ENCODE peak calls at places on chromosome 21, in five cellular contexts. Z is kidney, R is hepatocyte, A is mammary epithelial cell, L is MM.1S. Y is an unnamed sample.
A peak's percentile ranks its signal among the peaks of the same experiment; 100 is the strongest.

GRCh38 chr21:29078884-29079765 is 5.7 kb upstream of the CCT8 start:
- DNase-seq in Z (no peak), R (no peak), A (no peak), L (peak; percentile 71), Y (no peak)

GRCh38 chr21:30044447-30045064 is 104.8 kb upstream of the GRIK1 start:
- DNase-seq in Z (no peak), R (peak; percentile 50), A (peak; percentile 9), L (peak; percentile 23), Y (peak; percentile 25)

GRCh38 chr21:43834146-43834905 is 30.7 kb upstream of the AGPAT3 start:
- DNase-seq in Z (peak; percentile 78), R (no peak), A (no peak), L (no peak), Y (no peak)

GRCh38 chr21:25370311-25370744 is 237.0 kb downstream of the MRPL39 start:
- DNase-seq in Z (no peak), R (peak; percentile 31), A (peak; percentile 9), L (no peak), Y (peak; percentile 98)

GRCh38 chr21:28932717-28933116 is 60.0 kb downstream of the LTN1 start:
- DNase-seq in Z (no peak), R (no peak), A (no peak), L (no peak), Y (no peak)

GRCh38 chr21:45022736-45023135 is 51.6 kb upstream of the ADARB1 start:
- DNase-seq in Z (no peak), R (no peak), A (no peak), L (no peak), Y (no peak)

GRCh38 chr21:33014331-33014730 is 11.4 kb upstream of the OLIG2 start:
- DNase-seq in Z (no peak), R (no peak), A (no peak), L (no peak), Y (no peak)

GRCh38 chr21:21807598-21807903 is 809.3 kb downstream of the NCAM2 start:
- DNase-seq in Z (no peak), R (no peak), A (no peak), L (no peak), Y (no peak)

GRCh38 chr21:44954281-44954771 is 14.5 kb downstream of the SLX9 start:
- DNase-seq in Z (peak; percentile 71), R (no peak), A (no peak), L (no peak), Y (no peak)

GRCh38 chr21:33924766-33925100 is 9.1 kb upstream of the ATP5PO start:
- DNase-seq in Z (peak; percentile 80), R (no peak), A (peak; percentile 16), L (no peak), Y (no peak)

GRCh38 chr21:28138272-28138671 is 854.4 kb downstream of the LTN1 start:
- DNase-seq in Z (no peak), R (no peak), A (no peak), L (no peak), Y (peak; percentile 3)

GRCh38 chr21:36466061-36466511 is 13.8 kb downstream of the CLDN14 start:
- DNase-seq in Z (no peak), R (no peak), A (no peak), L (no peak), Y (no peak)

GRCh38 chr21:28235169-28235892 is 757.3 kb downstream of the LTN1 start:
- DNase-seq in Z (no peak), R (no peak), A (no peak), L (no peak), Y (no peak)

GRCh38 chr21:28928578-28929124 is 64.0 kb downstream of the LTN1 start:
- DNase-seq in Z (no peak), R (no peak), A (peak; percentile 7), L (no peak), Y (no peak)

GRCh38 chr21:33834801-33835500 is 80.7 kb downstream of the ATP5PO start:
- DNase-seq in Z (no peak), R (no peak), A (no peak), L (no peak), Y (peak; percentile 27)

GRCh38 chr21:15301736-15302135 is 236.9 kb upstream of the NRIP1 start:
- DNase-seq in Z (no peak), R (no peak), A (peak; percentile 40), L (no peak), Y (peak; percentile 18)

GRCh38 chr21:36705679-36706481 is 7.0 kb downstream of the SIM2 start:
- DNase-seq in Z (no peak), R (no peak), A (no peak), L (no peak), Y (no peak)

GRCh38 chr21:44547656-44548331 is 3.5 kb downstream of the KRTAP10-2 start:
- DNase-seq in Z (no peak), R (no peak), A (no peak), L (no peak), Y (no peak)

GRCh38 chr21:33402011-33402979 is 918 bp upstream of the IFNGR2 start:
- DNase-seq in Z (peak; percentile 90), R (peak; percentile 78), A (peak; percentile 82), L (no peak), Y (peak; percentile 43)

GRCh38 chr21:38170283-38170682 is 86.5 kb upstream of the KCNJ15 start:
- DNase-seq in Z (no peak), R (peak; percentile 26), A (peak; percentile 43), L (peak; percentile 25), Y (peak; percentile 17)

GRCh38 chr21:38167345-38167744 is 89.4 kb upstream of the KCNJ15 start:
- DNase-seq in Z (no peak), R (no peak), A (no peak), L (no peak), Y (no peak)

GRCh38 chr21:38175321-38175720 is 81.5 kb upstream of the KCNJ15 start:
- DNase-seq in Z (no peak), R (no peak), A (no peak), L (no peak), Y (no peak)

GRCh38 chr21:38171723-38172344 is 85.0 kb upstream of the KCNJ15 start:
- DNase-seq in Z (no peak), R (peak; percentile 35), A (no peak), L (no peak), Y (peak; percentile 45)

GRCh38 chr21:38170705-38171682 is 85.8 kb upstream of the KCNJ15 start:
- DNase-seq in Z (no peak), R (no peak), A (no peak), L (no peak), Y (no peak)
- TF ChIP-seq CTCF in Z (no peak), R (peak; percentile 22), A (no peak), L (no peak), Y (peak; percentile 52)

GRCh38 chr21:42222386-42222785 is 3.4 kb downstream of the ABCG1 start:
- DNase-seq in Z (no peak), R (no peak), A (no peak), L (no peak), Y (no peak)
- H3K27ac ChIP-seq in Z (no peak overlapping the region), R (no peak overlapping the region), A (peak overlapping the region; percentile 48), L (no peak overlapping the region), Y (peak overlapping the region; percentile 59)

GRCh38 chr21:35046223-35046690 is 2.8 kb downstream of the RUNX1 start:
- DNase-seq in Z (no peak), R (no peak), A (no peak), L (no peak), Y (no peak)
- H3K4me3 ChIP-seq in Z (no peak overlapping the region), R (no peak overlapping the region), A (no peak overlapping the region), L (no peak overlapping the region), Y (no peak overlapping the region)

GRCh38 chr21:24014381-24014780 is 1592.9 kb downstream of the MRPL39 start:
- DNase-seq in Z (no peak), R (no peak), A (no peak), L (no peak), Y (no peak)
- TF ChIP-seq CTCF in Z (no peak), R (no peak), A (peak; percentile 25), L (peak; percentile 43), Y (peak; percentile 5)

GRCh38 chr21:31075844-31076243 is 37.6 kb upstream of the KRTAP19-8 start:
- DNase-seq in Z (no peak), R (no peak), A (no peak), L (no peak), Y (no peak)

GRCh38 chr21:31072486-31072885 is 34.2 kb upstream of the KRTAP19-8 start:
- DNase-seq in Z (no peak), R (no peak), A (no peak), L (no peak), Y (no peak)

GRCh38 chr21:31078796-31079195 is 40.5 kb upstream of the KRTAP19-8 start:
- DNase-seq in Z (no peak), R (no peak), A (no peak), L (no peak), Y (peak; percentile 29)

DNA sequence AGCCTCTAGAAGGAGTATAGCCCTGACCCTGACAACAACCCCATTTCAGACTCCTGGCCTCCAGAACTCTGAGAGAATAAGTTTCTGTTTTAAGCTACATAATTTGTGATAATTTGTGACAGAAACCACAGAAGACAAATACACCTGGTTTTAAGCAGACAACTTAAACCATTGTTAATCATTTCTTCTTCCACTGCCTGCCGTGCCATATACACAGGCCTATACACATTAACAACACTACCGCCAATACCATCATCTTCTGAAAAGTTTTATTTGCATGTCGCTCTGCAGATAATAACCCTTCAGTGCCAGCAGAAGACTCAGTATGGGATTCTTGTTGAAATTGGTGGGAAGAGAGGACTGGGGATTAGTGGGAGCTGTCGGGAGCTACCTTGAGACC is 39.9 kb upstream of the KRTAP19-8 start:
- DNase-seq in Z (no peak), R (no peak), A (no peak), L (no peak), Y (no peak)
- H3K27ac ChIP-seq in Z (no peak overlapping the region), R (no peak overlapping the region), A (no peak overlapping the region), L (no peak overlapping the region), Y (no peak overlapping the region)

GRCh38 chr21:31888936-31889371 is 16.1 kb downstream of the HUNK start:
- DNase-seq in Z (no peak), R (peak; percentile 58), A (no peak), L (no peak), Y (no peak)
- H3K4me3 ChIP-seq in Z (no peak overlapping the region), R (no peak overlapping the region), A (no peak overlapping the region), L (no peak overlapping the region), Y (no peak overlapping the region)

DNA sequence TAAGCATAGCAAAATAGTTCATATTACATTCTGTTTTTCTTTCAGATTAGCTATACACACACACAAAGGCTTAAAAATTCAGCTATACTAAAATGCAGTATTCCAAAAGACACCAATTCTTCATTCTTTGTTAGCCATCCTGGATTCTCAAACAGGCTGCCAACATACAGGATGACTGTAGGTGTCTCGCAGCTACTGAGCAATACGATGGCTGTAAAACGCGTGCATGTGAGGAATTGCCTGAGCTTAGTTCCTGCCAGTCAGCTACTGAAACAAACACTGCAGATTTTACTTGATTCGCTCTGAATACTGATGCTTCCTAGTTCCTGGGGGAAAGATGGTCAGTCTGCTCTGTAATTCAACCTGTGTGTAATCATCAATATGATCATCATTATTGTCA is 24.7 kb upstream of the HMGN1 start:
- DNase-seq in Z (no peak), R (peak; percentile 69), A (peak; percentile 58), L (no peak), Y (peak; percentile 39)
- TF ChIP-seq CTCF in Z (peak; percentile 35), R (peak; percentile 36), A (peak; percentile 25), L (peak; percentile 5), Y (peak; percentile 58)

GRCh38 chr21:46153259-46154154 is 1.9 kb downstream of the FTCD start:
- DNase-seq in Z (peak; percentile 74), R (peak; percentile 82), A (no peak), L (no peak), Y (no peak)
- H3K27ac ChIP-seq in Z (peak overlapping the region; percentile 76), R (peak overlapping the region; percentile 69), A (no peak overlapping the region), L (no peak overlapping the region), Y (no peak overlapping the region)

Y was measured in brain microvascular endothelial cell.